ENCODE peak calls at places on chromosomes 16 and 17, in four cellular contexts. V is retina, Z is NB4, G is GF-D8. L is an unnamed sample.

GRCh38 chr17:10733666-10734065 is 3.8 kb upstream of the TMEM220 start:
- DNase-seq in V (no peak), Z (no peak), G (no peak), L (no peak)

GRCh38 chr17:74442670-74443515 is 11.0 kb downstream of the GPRC5C start:
- DNase-seq in V (no peak), Z (peak; percentile 86), G (peak; percentile 45), L (peak; percentile 70)

GRCh38 chr17:67359960-67360817 is 6.2 kb downstream of the PSMD12 start:
- DNase-seq in V (no peak), Z (peak; percentile 62), G (no peak), L (peak; percentile 56)

GRCh38 chr17:16122697-16123434 is 92.5 kb downstream of the NCOR1 start:
- DNase-seq in V (no peak), Z (no peak), G (no peak), L (no peak)

GRCh38 chr16:72985148-72985882 is 62.6 kb downstream of the ZFHX3 start:
- DNase-seq in V (no peak), Z (no peak), G (no peak), L (no peak)

GRCh38 chr17:9893606-9894005 is 11.5 kb downstream of the RCVRN start:
- DNase-seq in V (no peak), Z (no peak), G (no peak), L (no peak)

GRCh38 chr17:37179893-37180292 is 195.9 kb upstream of the C17orf78 start:
- DNase-seq in V (no peak), Z (no peak), G (no peak), L (no peak)

GRCh38 chr17:80698297-80698696 is 153.7 kb downstream of the RPTOR start:
- DNase-seq in V (no peak), Z (no peak), G (no peak), L (no peak)

GRCh38 chr17:83057397-83057761 is 22.0 kb upstream of the METRNL start:
- DNase-seq in V (no peak), Z (no peak), G (no peak), L (no peak)

GRCh38 chr17:35769895-35770486 is 9.3 kb downstream of the C17orf50 start:
- DNase-seq in V (no peak), Z (no peak), G (no peak), L (no peak)

GRCh38 chr16:22417019-22417418 is 42.6 kb upstream of the CDR2 start:
- DNase-seq in V (no peak), Z (no peak), G (no peak), L (no peak)

GRCh38 chr17:5758651-5759050 is 174.3 kb upstream of the NLRP1 start:
- DNase-seq in V (no peak), Z (peak; percentile 44), G (no peak), L (peak; percentile 58)

GRCh38 chr17:14813649-14814048 is 451.5 kb downstream of the PMP22 start:
- DNase-seq in V (no peak), Z (peak; percentile 40), G (no peak), L (peak; percentile 34)

GRCh38 chr16:31333686-31334649 is 21.0 kb upstream of the ITGAX start:
- DNase-seq in V (no peak), Z (peak; percentile 68), G (peak; percentile 41), L (peak; percentile 68)

GRCh38 chr17:15782809-15783208 is 50.7 kb downstream of the TBC1D26 start:
- DNase-seq in V (peak; percentile 47), Z (no peak), G (no peak), L (peak; percentile 63)

GRCh38 chr17:44546711-44547606 is 10.3 kb upstream of the FZD2 start:
- DNase-seq in V (no peak), Z (peak; percentile 39), G (no peak), L (peak; percentile 68)

GRCh38 chr17:44152875-44153274 is 11.1 kb downstream of the HROB start:
- DNase-seq in V (no peak), Z (no peak), G (no peak), L (no peak)

GRCh38 chr17:11122908-11123307 is 118.1 kb upstream of the SHISA6 start:
- DNase-seq in V (no peak), Z (no peak), G (no peak), L (no peak)

GRCh38 chr17:34988644-34989043 is 8.3 kb downstream of the LIG3 start:
- DNase-seq in V (no peak), Z (peak; percentile 46), G (peak; percentile 47), L (no peak)

GRCh38 chr17:40648326-40648968 is 829 bp upstream of the SMARCE1 start:
- DNase-seq in V (peak; percentile 94), Z (no peak), G (no peak), L (no peak)

GRCh38 chr17:4541041-4541327 is 14.2 kb downstream of the MYBBP1A start:
- DNase-seq in V (no peak), Z (no peak), G (no peak), L (no peak)

GRCh38 chr16:25051446-25052160 is 36.4 kb upstream of the ARHGAP17 start:
- DNase-seq in V (peak; percentile 47), Z (no peak), G (no peak), L (no peak)

GRCh38 chr17:74566132-74566753 is 1.1 kb downstream of the CD300H start:
- DNase-seq in V (peak; percentile 29), Z (peak; percentile 58), G (no peak), L (peak; percentile 51)

GRCh38 chr17:77701996-77702395 is 256.5 kb upstream of the TNRC6C start:
- DNase-seq in V (no peak), Z (peak; percentile 26), G (no peak), L (no peak)

GRCh38 chr17:80961931-80962330 is 29.7 kb upstream of the CHMP6 start:
- DNase-seq in V (no peak), Z (no peak), G (no peak), L (peak; percentile 85)

L was measured in left kidney.